ENCODE peak calls at places on chromosomes 11 and 22, in five cellular contexts. X is IMR-90, D is K562, G is HepG2, W is H1. U is an unnamed sample.
A peak's percentile ranks its signal among the peaks of the same experiment; 100 is the strongest.

GRCh38 chr22:31491218-31491962 is 1.7 kb upstream of the EIF4ENIF1 start:
- DNase-seq in X (no peak), D (no peak), G (no peak), W (no peak), U (no peak)

GRCh38 chr11:75160880-75161279 is 10.0 kb downstream of the SLCO2B1 start:
- DNase-seq in X (no peak), D (no peak), G (no peak), W (no peak), U (no peak)

GRCh38 chr11:235180-235997 is 753 bp downstream of the SIRT3 start:
- DNase-seq in X (peak; percentile 32), D (no peak), G (no peak), W (no peak), U (no peak)

GRCh38 chr22:18083406-18083805 is 5.6 kb downstream of the PEX26 start:
- DNase-seq in X (no peak), D (no peak), G (no peak), W (no peak), U (no peak)

GRCh38 chr11:120384476-120384875 is 48.3 kb downstream of the ARHGEF12 start:
- DNase-seq in X (no peak), D (no peak), G (no peak), W (no peak), U (no peak)

GRCh38 chr11:1152316-1153104 is 5.2 kb upstream of the MUC5AC start:
- DNase-seq in X (peak; percentile 78), D (peak; percentile 11), G (peak; percentile 12), W (no peak), U (peak; percentile 88)

GRCh38 chr11:126132319-126132718 is 69.7 kb upstream of the CDON start:
- DNase-seq in X (no peak), D (no peak), G (no peak), W (no peak), U (no peak)

GRCh38 chr11:46906596-46906995 is 11.8 kb downstream of the LRP4 start:
- DNase-seq in X (peak; percentile 52), D (peak; percentile 38), G (no peak), W (peak; percentile 41), U (no peak)

GRCh38 chr11:122733301-122733686 is 77.8 kb downstream of the UBASH3B start:
- DNase-seq in X (peak; percentile 92), D (no peak), G (no peak), W (no peak), U (peak; percentile 54)

GRCh38 chr22:42933783-42934144 is 76.7 kb upstream of the ARFGAP3 start:
- DNase-seq in X (peak; percentile 97), D (no peak), G (peak; percentile 33), W (no peak), U (peak; percentile 43)

GRCh38 chr22:49909476-49910205 is 8.6 kb downstream of the ALG12 start:
- DNase-seq in X (no peak), D (no peak), G (no peak), W (no peak), U (no peak)

GRCh38 chr11:123168236-123168635 is 26.8 kb downstream of the CLMP start:
- DNase-seq in X (no peak), D (no peak), G (no peak), W (no peak), U (no peak)

GRCh38 chr11:22624742-22625447 is 728 bp downstream of the FANCF start:
- DNase-seq in X (peak; percentile 60), D (peak; percentile 52), G (peak; percentile 72), W (peak; percentile 71), U (peak; percentile 34)

GRCh38 chr11:96794152-96794551 is 404.3 kb downstream of the JRKL start:
- DNase-seq in X (no peak), D (no peak), G (no peak), W (peak; percentile 3), U (no peak)

GRCh38 chr11:77129841-77130756 is 2.1 kb downstream of the MYO7A start:
- DNase-seq in X (no peak), D (no peak), G (no peak), W (no peak), U (no peak)

GRCh38 chr22:49951001-49951677 is 9.4 kb upstream of the PIM3 start:
- DNase-seq in X (peak; percentile 64), D (no peak), G (no peak), W (no peak), U (no peak)

DNA sequence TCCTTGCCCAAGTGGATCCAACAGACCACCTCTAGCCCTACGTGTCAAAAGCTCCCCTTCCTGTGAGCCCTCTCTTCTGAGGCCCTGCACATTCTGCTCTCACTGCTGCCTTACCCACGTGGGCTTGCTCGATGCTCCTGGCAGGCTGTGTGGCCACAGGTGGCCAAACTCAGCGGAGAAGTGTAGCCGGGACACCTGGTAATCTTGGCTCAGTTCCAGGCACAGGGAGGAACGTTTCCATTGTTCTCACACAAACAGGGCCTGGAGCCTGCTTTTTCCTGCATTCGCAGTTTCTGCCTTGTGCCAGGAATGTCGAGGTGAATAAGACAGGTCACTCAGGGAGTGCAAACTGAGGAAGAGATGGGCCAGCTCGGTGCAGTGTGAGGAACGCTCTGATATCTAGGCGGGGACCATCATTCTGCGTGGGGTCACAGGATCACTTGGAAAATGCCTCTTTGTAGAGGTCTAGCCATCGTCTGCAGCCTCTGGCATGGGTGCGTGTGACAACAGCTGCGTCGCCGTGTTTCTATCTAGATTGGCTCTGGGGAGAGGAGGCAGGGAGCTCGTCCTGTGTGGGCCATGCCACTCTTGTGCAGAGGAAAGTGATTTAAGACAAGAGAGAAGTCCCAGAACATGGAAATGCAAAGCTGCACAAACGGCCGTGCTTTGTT is 127.6 kb upstream of the PARVA start:
- DNase-seq in X (no peak), D (no peak), G (no peak), W (no peak), U (no peak)
- TF ChIP-seq MAFK in X (no peak), D (no peak), G (no peak), W (no peak), U (no peak)

GRCh38 chr11:44632466-44633123 is 67.1 kb downstream of the CD82 start:
- DNase-seq in X (no peak), D (peak; percentile 77), G (peak; percentile 49), W (no peak), U (peak; percentile 56)

GRCh38 chr11:44630511-44631210 is 65.2 kb downstream of the CD82 start:
- DNase-seq in X (no peak), D (no peak), G (no peak), W (no peak), U (no peak)

GRCh38 chr11:44633641-44634040 is 68.2 kb downstream of the CD82 start:
- DNase-seq in X (no peak), D (no peak), G (no peak), W (no peak), U (no peak)

GRCh38 chr11:44629732-44630345 is 64.4 kb downstream of the CD82 start:
- DNase-seq in X (no peak), D (no peak), G (no peak), W (no peak), U (no peak)

DNA sequence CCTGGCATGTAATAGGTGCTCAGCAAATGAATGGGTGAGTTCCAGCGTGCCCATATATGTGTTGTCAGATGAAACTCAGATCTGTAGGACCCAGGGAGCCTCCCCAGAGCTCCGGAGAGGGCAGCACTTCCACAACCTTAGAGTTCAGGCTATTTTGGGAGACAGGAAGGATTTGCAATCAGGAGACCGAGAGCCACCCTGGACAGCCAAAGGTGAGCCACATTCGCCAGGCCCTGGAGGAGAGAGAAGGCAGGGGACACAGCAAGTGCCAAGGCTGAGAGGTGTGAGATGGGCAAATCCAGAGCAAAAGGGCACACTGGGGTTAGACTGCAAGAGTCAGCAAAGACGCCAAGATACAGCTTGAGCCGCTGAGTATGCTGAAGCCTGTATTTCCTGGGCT is 66.4 kb downstream of the CD82 start:
- DNase-seq in X (no peak), D (no peak), G (no peak), W (no peak), U (no peak)
- TF ChIP-seq MAFK in X (no peak), D (no peak), G (no peak), W (no peak), U (no peak)

GRCh38 chr22:41302016-41302767 is 867 bp downstream of the ZC3H7B start:
- DNase-seq in X (no peak), D (peak; percentile 46), G (no peak), W (no peak), U (no peak)
- TF ChIP-seq MAFK in X (no peak), D (no peak), G (no peak), W (no peak), U (no peak)

GRCh38 chr11:110299006-110299785 is 2.8 kb upstream of the RDX start:
- DNase-seq in X (no peak), D (no peak), G (no peak), W (no peak), U (no peak)

GRCh38 chr11:110296226-110297081 is at the start of gene RDX:
- DNase-seq in X (peak; percentile 63), D (peak; percentile 93), G (peak; percentile 52), W (peak; percentile 29), U (peak; percentile 70)

GRCh38 chr11:110297726-110298297 is 1.4 kb upstream of the RDX start:
- DNase-seq in X (no peak), D (no peak), G (no peak), W (no peak), U (no peak)

GRCh38 chr11:110297082-110297725 is 790 bp upstream of the RDX start:
- DNase-seq in X (peak; percentile 53), D (peak; percentile 18), G (peak; percentile 43), W (no peak), U (no peak)

DNA sequence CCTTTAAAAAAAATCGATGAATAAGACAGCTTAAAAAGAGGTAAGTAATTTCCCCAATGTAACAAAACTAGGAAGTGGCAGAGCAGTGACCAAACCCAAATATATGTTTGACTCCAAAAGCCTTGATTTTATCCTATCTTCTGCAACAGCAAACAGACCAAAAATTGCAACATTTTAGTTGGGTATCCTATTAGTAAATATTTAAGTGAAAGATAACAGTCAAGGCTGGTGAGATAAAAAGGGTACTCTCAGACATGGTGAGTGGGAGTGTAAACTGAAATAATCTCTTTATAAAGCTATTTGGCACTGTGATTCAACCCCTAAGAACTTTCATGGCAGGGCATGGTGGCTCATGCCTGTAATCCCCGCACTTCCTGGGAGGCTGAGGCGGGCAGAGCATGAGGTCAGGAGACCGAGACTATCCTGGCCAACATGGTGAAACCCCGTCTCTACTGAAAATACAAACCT is 1.9 kb upstream of the RDX start:
- DNase-seq in X (no peak), D (no peak), G (peak; percentile 86), W (no peak), U (peak; percentile 80)
- TF ChIP-seq MAFK in X (no peak), D (no peak), G (no peak), W (no peak), U (no peak)

U was measured in A549.